ENCODE peak calls at places on chromosomes 2 and 18, in six cellular contexts. M is ovary, W is A549, S is NB4, N is sigmoid colon, X is stomach. P is an unnamed sample.

GRCh38 chr2:29000481-29000880 is 19.4 kb downstream of the TOGARAM2 start:
- DNase-seq in M (no peak), W (no peak), S (peak), N (peak), X (peak), P (peak)

GRCh38 chr2:58633576-58634365 is 392.6 kb upstream of the FANCL start:
- DNase-seq in M (no peak), W (peak), S (no peak), N (no peak), X (no peak), P (no peak)

GRCh38 chr18:79788096-79789085 is 9.3 kb upstream of the KCNG2 start:
- DNase-seq in M (no peak), W (no peak), S (no peak), N (peak), X (no peak), P (no peak)

GRCh38 chr2:191311627-191312026 is 66.4 kb downstream of the MYO1B start:
- DNase-seq in M (no peak), W (peak), S (peak), N (no peak), X (no peak), P (peak)

GRCh38 chr2:16652296-16653082 is 13.1 kb downstream of the CYRIA start:
- DNase-seq in M (peak), W (no peak), S (no peak), N (peak), X (no peak), P (no peak)

GRCh38 chr2:160019374-160020098 is 42.9 kb downstream of the PLA2R1 start:
- DNase-seq in M (no peak), W (no peak), S (no peak), N (no peak), X (no peak), P (no peak)

GRCh38 chr2:161681043-161681442 is 56.8 kb downstream of the SLC4A10 start:
- DNase-seq in M (no peak), W (no peak), S (no peak), N (no peak), X (no peak), P (no peak)

GRCh38 chr2:223602972-223603371 is 811 bp upstream of the SCG2 start:
- DNase-seq in M (no peak), W (no peak), S (no peak), N (no peak), X (no peak), P (no peak)

GRCh38 chr2:195471163-195471562 is 185.9 kb upstream of the SLC39A10 start:
- DNase-seq in M (no peak), W (no peak), S (no peak), N (no peak), X (no peak), P (no peak)

DNA sequence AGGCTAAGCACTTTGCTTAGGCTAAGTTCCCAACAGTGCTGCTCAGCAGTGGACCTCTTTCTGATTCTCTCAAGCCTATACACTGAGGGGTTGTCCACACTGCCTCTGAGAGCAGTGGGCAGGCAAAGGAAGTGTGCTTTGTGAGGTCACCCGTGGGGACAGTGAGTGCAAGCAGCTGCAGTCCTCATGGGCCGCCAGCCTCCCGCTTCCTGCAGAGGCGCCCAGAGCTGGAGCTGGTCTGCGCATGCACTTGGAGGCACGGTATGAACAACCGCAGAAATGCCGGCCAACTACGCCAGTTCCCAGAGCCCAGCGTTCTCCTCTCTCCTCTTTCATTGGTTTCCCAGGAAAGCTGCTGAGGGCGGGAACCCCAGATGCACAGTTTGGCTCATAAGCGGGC is 149.5 kb upstream of the DLX2 start:
- DNase-seq in M (no peak), W (no peak), S (peak), N (no peak), X (no peak), P (no peak)
- TF ChIP-seq POLR2A in M (no peak), W (no peak), S (no peak), N (no peak), X (no peak), P (no peak)

GRCh38 chr2:169005994-169006393 is 25.1 kb downstream of the ABCB11 start:
- DNase-seq in M (no peak), W (no peak), S (no peak), N (no peak), X (no peak), P (no peak)
- TF ChIP-seq POLR2A in M (no peak), W (no peak), S (no peak), N (no peak), X (no peak), P (no peak)

GRCh38 chr18:3594760-3595241 is 144.8 kb downstream of the TGIF1 start:
- DNase-seq in M (peak), W (no peak), S (peak), N (no peak), X (peak), P (peak)

GRCh38 chr18:3595282-3596273 is 145.6 kb downstream of the TGIF1 start:
- DNase-seq in M (peak), W (no peak), S (peak), N (peak), X (peak), P (peak)

GRCh38 chr18:3593904-3594759 is 144.2 kb downstream of the TGIF1 start:
- DNase-seq in M (peak), W (peak), S (peak), N (peak), X (peak), P (peak)

GRCh38 chr18:3592864-3593263 is 142.9 kb downstream of the TGIF1 start:
- DNase-seq in M (no peak), W (no peak), S (no peak), N (no peak), X (no peak), P (no peak)

GRCh38 chr18:3593381-3593903 is 143.5 kb downstream of the TGIF1 start:
- DNase-seq in M (no peak), W (no peak), S (peak), N (no peak), X (no peak), P (no peak)
- TF ChIP-seq POLR2A in M (no peak), W (no peak), S (no peak), N (no peak), X (no peak), P (no peak)

GRCh38 chr2:69829243-69830044 is at the start of gene GMCL1:
- DNase-seq in M (peak), W (peak), S (peak), N (peak), X (peak), P (peak)
- TF ChIP-seq POLR2A in M (peak), W (peak), S (peak), N (peak), X (peak), P (peak)

DNA sequence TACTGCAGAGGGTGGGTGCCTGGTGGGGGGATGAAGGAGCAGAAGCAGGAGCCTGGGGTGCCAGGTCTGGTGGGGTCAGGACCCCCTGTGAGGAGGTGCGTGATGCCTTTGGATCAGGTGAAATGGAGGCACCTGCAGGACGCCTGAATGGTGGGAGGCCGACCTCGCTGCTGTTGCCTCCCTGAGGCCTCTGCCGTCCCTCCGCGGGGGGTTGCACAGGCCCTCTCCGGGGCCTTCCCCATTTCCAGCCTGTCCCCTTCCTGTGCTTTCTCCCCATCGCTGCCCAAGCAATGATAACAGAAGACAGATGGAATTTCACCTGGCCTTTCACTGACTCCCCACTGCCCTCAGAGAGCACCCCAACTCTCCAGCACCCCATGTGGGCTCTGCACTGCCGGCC is 259.3 kb downstream of the ALPK2 start:
- DNase-seq in M (no peak), W (no peak), S (no peak), N (no peak), X (no peak), P (no peak)
- TF ChIP-seq POLR2A in M (no peak), W (no peak), S (no peak), N (no peak), X (no peak), P (no peak)

DNA sequence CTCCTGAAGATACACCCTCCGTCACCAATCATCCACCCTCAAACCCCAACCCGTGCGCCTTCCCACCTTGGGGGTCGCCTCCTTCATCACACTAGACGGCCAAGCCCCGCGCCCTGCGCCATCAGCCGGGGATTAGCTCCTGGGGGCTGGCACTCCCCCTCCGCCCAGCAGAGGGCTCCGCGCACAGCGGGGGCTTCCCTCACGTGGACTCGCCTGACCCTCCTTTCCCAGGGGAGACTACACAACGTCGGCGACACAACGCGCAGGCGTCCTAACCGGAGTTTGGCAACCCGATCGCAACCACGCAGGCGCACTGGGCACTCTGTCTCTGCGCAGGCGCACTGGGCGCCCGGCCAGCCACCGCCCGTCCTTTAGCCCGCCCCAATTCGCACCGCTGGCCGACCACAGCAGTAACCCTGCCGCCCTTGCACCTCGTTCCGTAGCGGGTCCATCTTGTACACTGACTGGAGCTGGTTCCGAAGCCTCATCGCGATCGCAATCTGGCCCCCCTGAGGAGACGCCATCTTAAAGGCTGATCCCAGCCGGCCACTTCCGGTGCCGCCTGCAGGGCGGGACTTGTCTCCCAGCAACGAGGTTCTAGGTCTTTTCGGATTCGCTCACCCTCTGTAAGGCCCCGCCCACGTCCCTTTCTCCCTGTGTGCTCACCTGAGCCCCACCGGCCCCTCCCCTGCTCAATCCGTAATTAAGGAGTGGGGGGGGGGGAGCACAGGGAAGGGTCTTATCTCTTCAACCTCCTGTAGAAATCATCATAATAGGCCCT is at the start of gene PCGF1:
- DNase-seq in M (peak), W (peak), S (peak), N (peak), X (peak), P (peak)
- TF ChIP-seq POLR2A in M (peak), W (peak), S (peak), N (no peak), X (no peak), P (peak)

P was measured in body of pancreas.